ENCODE peak calls at places on chromosomes 6 and 20, in six cellular contexts. V is pancreas, H is A549, Y is cardiac muscle cell, N is NB4, J is sigmoid colon. K is an unnamed sample.

GRCh38 chr6:138104618-138105213 is 2.5 kb downstream of the PERP start:
- DNase-seq in V (no peak), H (no peak), Y (no peak), N (no peak), J (no peak), K (no peak)

GRCh38 chr6:106637718-106638341 is 8.5 kb downstream of the QRSL1 start:
- DNase-seq in V (no peak), H (no peak), Y (no peak), N (no peak), J (no peak), K (peak; percentile 54)

GRCh38 chr20:10209091-10209490 is 9.5 kb upstream of the SNAP25 start:
- DNase-seq in V (no peak), H (no peak), Y (peak; percentile 18), N (no peak), J (no peak), K (no peak)

GRCh38 chr6:157761331-157761921 is 61.6 kb upstream of the SNX9 start:
- DNase-seq in V (no peak), H (no peak), Y (peak; percentile 68), N (peak; percentile 59), J (no peak), K (peak; percentile 79)

GRCh38 chr6:1601616-1602355 is 7.9 kb upstream of the FOXC1 start:
- DNase-seq in V (no peak), H (no peak), Y (no peak), N (no peak), J (no peak), K (no peak)

GRCh38 chr6:43256670-43257664 is 13.7 kb downstream of the TTBK1 start:
- DNase-seq in V (no peak), H (no peak), Y (no peak), N (no peak), J (no peak), K (peak; percentile 41)

GRCh38 chr20:43994486-43995100 is 79.9 kb downstream of the TOX2 start:
- DNase-seq in V (no peak), H (no peak), Y (peak; percentile 36), N (no peak), J (no peak), K (no peak)

GRCh38 chr6:148869589-148869988 is 122.8 kb downstream of the UST start:
- DNase-seq in V (no peak), H (peak; percentile 19), Y (peak; percentile 62), N (no peak), J (no peak), K (no peak)

GRCh38 chr20:8213831-8214587 is 81.9 kb downstream of the PLCB1 start:
- DNase-seq in V (no peak), H (no peak), Y (no peak), N (no peak), J (no peak), K (peak; percentile 67)

GRCh38 chr20:36315545-36316351 is 9.6 kb downstream of the DLGAP4 start:
- DNase-seq in V (no peak), H (no peak), Y (no peak), N (no peak), J (peak; percentile 56), K (no peak)

GRCh38 chr6:37019065-37019450 is 13.6 kb downstream of the FGD2 start:
- DNase-seq in V (no peak), H (no peak), Y (no peak), N (no peak), J (no peak), K (no peak)

GRCh38 chr6:154614641-154615040 is 104.2 kb upstream of the CNKSR3 start:
- DNase-seq in V (no peak), H (no peak), Y (no peak), N (no peak), J (no peak), K (no peak)

GRCh38 chr6:145632971-145633370 is 102.3 kb downstream of the EPM2A start:
- DNase-seq in V (no peak), H (no peak), Y (no peak), N (no peak), J (no peak), K (no peak)

GRCh38 chr6:111692327-111693164 is 86.9 kb upstream of the TRAF3IP2 start:
- DNase-seq in V (peak; percentile 81), H (no peak), Y (no peak), N (no peak), J (peak; percentile 69), K (no peak)
- TF ChIP-seq CTCF in V (no peak), H (no peak), Y (no peak), N (no peak), J (no peak), K (no peak)

GRCh38 chr20:13784893-13785715 is at the start of the genes ESF1 and NDUFAF5:
- DNase-seq in V (peak; percentile 93), H (peak; percentile 97), Y (peak; percentile 97), N (peak; percentile 98), J (peak; percentile 97), K (peak; percentile 98)

GRCh38 chr20:13786143-13786828 is 1.5 kb downstream of the NDUFAF5 start:
- DNase-seq in V (no peak), H (no peak), Y (no peak), N (peak; percentile 25), J (no peak), K (no peak)

GRCh38 chr20:13778827-13779226 is 5.9 kb downstream of the ESF1 start:
- DNase-seq in V (no peak), H (no peak), Y (no peak), N (no peak), J (no peak), K (peak; percentile 54)

GRCh38 chr20:13784271-13784892 is 337 bp downstream of the ESF1 start:
- DNase-seq in V (no peak), H (peak; percentile 15), Y (no peak), N (no peak), J (no peak), K (no peak)

GRCh38 chr20:13783528-13783927 is 1.2 kb downstream of the ESF1 start:
- DNase-seq in V (no peak), H (no peak), Y (no peak), N (no peak), J (no peak), K (no peak)
- H3K4me3 ChIP-seq in V (no peak overlapping the region), H (peak overlapping the region; percentile 93), Y (peak overlapping the region; percentile 90), N (peak overlapping the region; percentile 98), J (no peak overlapping the region), K (peak overlapping the region; percentile 73)

GRCh38 chr20:62426678-62427077 is 661 bp downstream of the RBBP8NL start:
- DNase-seq in V (peak; percentile 64), H (no peak), Y (no peak), N (no peak), J (no peak), K (no peak)

GRCh38 chr20:62428396-62429160 is 1.2 kb upstream of the RBBP8NL start:
- DNase-seq in V (no peak), H (no peak), Y (no peak), N (no peak), J (no peak), K (no peak)

GRCh38 chr20:62425281-62426058 is 1.9 kb downstream of the RBBP8NL start:
- DNase-seq in V (no peak), H (no peak), Y (no peak), N (no peak), J (no peak), K (no peak)

GRCh38 chr20:62428008-62428384 is 657 bp upstream of the RBBP8NL start:
- DNase-seq in V (no peak), H (no peak), Y (no peak), N (no peak), J (no peak), K (no peak)

GRCh38 chr20:62427172-62428007 is at the start of gene RBBP8NL:
- DNase-seq in V (peak; percentile 92), H (no peak), Y (no peak), N (no peak), J (no peak), K (no peak)
- TF ChIP-seq CTCF in V (peak; percentile 21), H (no peak), Y (no peak), N (no peak), J (no peak), K (no peak)

DNA sequence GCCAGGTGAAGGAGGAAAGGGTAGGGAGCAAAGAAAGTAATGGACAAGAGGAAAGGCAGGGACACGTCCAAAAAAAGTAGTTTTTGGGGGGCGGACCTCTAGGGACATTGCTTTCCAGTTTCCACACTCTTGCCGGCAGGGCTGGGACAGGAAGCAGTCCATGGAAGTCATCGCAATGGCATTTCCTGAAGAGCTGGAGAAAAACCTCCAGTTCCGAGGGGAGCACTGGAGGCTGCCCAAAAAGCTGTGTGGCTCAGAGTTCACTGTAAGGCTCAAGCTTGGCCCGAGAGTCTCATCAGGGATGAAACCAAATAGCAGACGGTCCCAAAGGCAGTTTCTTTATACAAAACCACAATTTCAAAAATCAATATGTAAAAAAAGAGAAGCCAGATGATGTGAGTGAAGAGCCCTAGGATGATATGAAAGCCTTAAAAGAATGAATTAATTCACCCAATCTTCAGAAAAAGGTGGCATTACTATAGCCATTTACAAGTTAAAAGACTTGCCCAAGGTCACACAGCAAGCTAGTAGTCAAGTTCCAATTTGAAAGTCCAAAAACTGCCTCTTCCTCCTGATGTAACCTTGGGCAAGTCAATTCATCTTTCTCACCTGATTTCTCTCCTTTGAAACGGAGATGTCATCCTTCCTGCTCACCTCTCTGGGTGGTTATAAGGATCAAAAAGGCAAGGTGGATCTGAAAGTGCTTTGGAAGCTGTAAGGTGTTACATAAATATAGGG is 9.2 kb downstream of the BCL2L1 start:
- DNase-seq in V (no peak), H (peak; percentile 78), Y (peak; percentile 93), N (no peak), J (peak; percentile 95), K (no peak)
- H3K4me3 ChIP-seq in V (no peak overlapping the region), H (peak overlapping the region; percentile 13), Y (no peak overlapping the region), N (no peak overlapping the region), J (peak overlapping the region; percentile 11), K (no peak overlapping the region)

DNA sequence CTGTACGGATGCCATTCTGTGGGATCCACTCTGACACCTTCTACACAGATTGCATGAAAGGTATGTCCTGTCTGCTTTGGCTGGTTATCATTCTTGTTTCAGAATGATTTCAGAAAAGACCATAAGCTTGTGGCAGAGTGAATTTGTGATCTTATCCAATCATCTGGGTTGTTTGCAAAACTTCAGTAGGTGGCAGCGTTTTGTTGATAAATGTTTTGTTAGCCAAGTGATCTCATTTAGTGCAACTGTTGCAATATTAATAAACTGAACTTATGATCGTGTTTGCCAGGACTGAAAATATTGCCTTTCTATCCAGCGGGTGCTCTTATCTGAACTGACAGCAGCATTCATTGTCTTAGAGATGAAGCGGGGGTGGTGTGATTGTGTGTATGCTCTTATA is 613.2 kb upstream of the NOX3 start:
- DNase-seq in V (no peak), H (no peak), Y (no peak), N (no peak), J (no peak), K (no peak)
- TF ChIP-seq CTCF in V (no peak), H (no peak), Y (no peak), N (no peak), J (no peak), K (no peak)

K was measured in GM12865.